ENCODE peak calls at places on chromosomes 1 and 21, in four cellular contexts. T, Z, B and E are unnamed samples.

GRCh38 chr1:19331262-19331878 is 19.2 kb downstream of the SLC66A1 start:
- DNase-seq in T (no peak), Z (no peak), B (no peak), E (no peak)

GRCh38 chr21:32772281-32773047 is 909 bp upstream of the PAXBP1 start:
- DNase-seq in T (peak; percentile 19), Z (no peak), B (peak; percentile 29), E (peak; percentile 56)

GRCh38 chr1:218374972-218375371 is 29.8 kb downstream of the TGFB2 start:
- DNase-seq in T (no peak), Z (no peak), B (no peak), E (no peak)

GRCh38 chr1:77513839-77514763 is 168.4 kb downstream of the ZZZ3 start:
- DNase-seq in T (no peak), Z (no peak), B (no peak), E (no peak)

GRCh38 chr1:50750021-50750619 is 209.9 kb downstream of the FAF1 start:
- DNase-seq in T (peak; percentile 35), Z (no peak), B (peak; percentile 26), E (peak; percentile 38)

GRCh38 chr1:47432071-47433036 is 5.5 kb upstream of the FOXD2 start:
- DNase-seq in T (peak; percentile 61), Z (peak; percentile 94), B (peak; percentile 82), E (peak; percentile 73)

GRCh38 chr1:206929509-206929908 is 7.8 kb upstream of the FCMR start:
- DNase-seq in T (no peak), Z (no peak), B (no peak), E (no peak)

GRCh38 chr1:44594871-44595735 is 79.2 kb downstream of the TMEM53 start:
- DNase-seq in T (peak; percentile 90), Z (peak; percentile 98), B (peak; percentile 92), E (peak; percentile 98)

GRCh38 chr1:172408958-172409357 is 11.5 kb upstream of the C1orf105 start:
- DNase-seq in T (no peak), Z (no peak), B (no peak), E (no peak)

GRCh38 chr21:26512664-26513063 is 60.4 kb downstream of the CYYR1 start:
- DNase-seq in T (no peak), Z (no peak), B (no peak), E (no peak)
- TF ChIP-seq RFX5 in T (no peak), Z (no peak), B (no peak), E (no peak)

GRCh38 chr1:21941370-21941769 is 4.3 kb upstream of the HSPG2 start:
- DNase-seq in T (no peak), Z (no peak), B (no peak), E (no peak)
- TF ChIP-seq RFX5 in T (no peak), Z (no peak), B (no peak), E (no peak)

GRCh38 chr21:38768385-38769071 is 37.2 kb upstream of the ETS2 start:
- DNase-seq in T (no peak), Z (no peak), B (no peak), E (peak; percentile 26)
- TF ChIP-seq RFX5 in T (no peak), Z (no peak), B (no peak), E (no peak)

DNA sequence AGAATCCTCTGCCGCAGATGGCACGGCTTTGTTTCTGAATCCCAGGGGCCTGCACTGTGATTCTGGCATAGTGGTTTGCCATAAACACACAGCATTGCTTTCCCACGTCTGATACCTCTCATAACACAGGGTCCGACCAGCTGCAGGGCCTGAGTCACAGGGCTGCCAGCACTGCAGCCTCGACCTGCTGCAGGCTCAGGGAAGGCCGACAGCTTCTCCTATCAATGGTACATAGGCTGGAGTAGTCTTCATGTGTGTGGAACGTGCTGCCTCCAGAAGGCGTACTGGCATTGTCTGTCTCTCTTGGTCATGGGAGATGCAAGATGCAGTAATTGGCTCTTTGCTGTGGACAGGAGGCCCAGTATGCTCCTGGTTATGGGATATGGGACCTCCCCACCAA is 53.5 kb upstream of the PDE9A start:
- DNase-seq in T (no peak), Z (no peak), B (no peak), E (no peak)
- TF ChIP-seq RFX5 in T (no peak), Z (no peak), B (no peak), E (no peak)

GRCh38 chr1:81525085-81525484 is 275.6 kb upstream of the ADGRL2 start:
- DNase-seq in T (no peak), Z (no peak), B (no peak), E (no peak)
- TF ChIP-seq RFX5 in T (no peak), Z (no peak), B (no peak), E (no peak)

DNA sequence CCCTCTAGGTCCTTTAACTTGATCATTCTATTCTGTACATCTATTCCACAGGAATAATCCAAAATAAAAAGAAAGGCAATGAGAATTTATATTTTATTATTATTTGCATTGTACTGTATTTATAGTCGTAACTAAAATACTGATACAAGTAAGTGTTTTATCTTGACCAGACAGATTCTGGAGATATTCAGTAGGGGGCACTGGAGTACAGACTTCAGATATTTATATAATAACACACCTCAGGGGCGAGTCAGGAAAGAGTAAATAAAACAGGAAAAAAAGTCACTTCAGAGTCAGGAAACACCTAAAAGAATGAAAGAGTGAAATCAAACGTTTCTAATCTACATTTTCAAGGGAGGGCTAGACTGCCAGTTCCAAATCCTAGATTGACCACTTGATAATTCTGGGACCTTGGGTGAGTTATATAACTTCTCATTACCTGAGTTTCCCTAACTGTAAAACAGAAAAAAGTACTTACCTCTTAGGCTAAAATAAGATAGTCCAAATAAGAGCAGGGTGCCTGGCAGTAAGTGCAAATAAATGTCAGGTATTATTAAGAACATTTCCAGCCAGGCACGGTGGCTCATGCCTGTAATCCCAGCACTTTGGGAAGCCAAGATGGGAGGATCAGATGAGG is 31.1 kb upstream of the MTF1 start:
- DNase-seq in T (peak; percentile 14), Z (no peak), B (peak; percentile 56), E (peak; percentile 59)
- TF ChIP-seq RFX5 in T (no peak), Z (no peak), B (no peak), E (no peak)

DNA sequence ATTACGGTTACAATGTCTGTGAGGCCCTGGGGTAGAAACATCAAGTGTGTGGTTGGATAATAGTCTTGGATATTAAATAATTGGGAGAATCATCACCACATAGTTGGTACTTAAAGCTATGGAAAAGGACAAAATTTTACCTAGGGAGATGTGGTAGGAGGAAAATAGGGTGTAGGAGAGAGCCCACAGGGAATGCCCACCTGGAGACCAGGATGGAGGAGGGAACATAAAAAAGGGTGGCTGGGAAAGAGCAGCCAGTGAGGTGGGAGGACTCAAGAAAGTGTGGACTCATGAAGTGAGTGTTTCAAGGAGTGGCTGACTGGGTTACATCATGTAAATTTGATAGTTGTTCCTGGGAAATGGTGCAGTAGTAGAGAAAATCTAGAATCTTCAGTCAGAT is 3.0 kb upstream of the SOX13 start:
- DNase-seq in T (no peak), Z (no peak), B (no peak), E (no peak)
- TF ChIP-seq RFX5 in T (no peak), Z (no peak), B (no peak), E (no peak)

GRCh38 chr21:34357889-34358288 is 5.9 kb upstream of the KCNE2 start:
- DNase-seq in T (no peak), Z (no peak), B (no peak), E (no peak)
- TF ChIP-seq RFX5 in T (no peak), Z (no peak), B (no peak), E (no peak)